ENCODE peak calls at places on chromosomes 1 and 21, in ten cellular contexts. H is aorta; R is HL-60; X is cardiac muscle cell; V is tibial artery; U is GM23248; L is WERI-Rb-1; P is CD8-positive, alpha-beta memory T cell; W is mesendoderm; B is ovary. K is an unnamed sample.

GRCh38 chr1:43835141-43836021 is 98.2 kb upstream of the ARTN start:
- DNase-seq in H (no peak), W (no peak), R (peak), P (no peak), X (peak), B (no peak), U (peak), V (peak), L (no peak), K (no peak)

GRCh38 chr1:33021567-33022431 is 14.9 kb downstream of the AK2 start:
- DNase-seq in R (no peak), V (no peak), U (no peak), H (no peak), P (no peak), L (no peak), B (no peak), W (peak), X (no peak), K (no peak)

GRCh38 chr1:161747789-161748188 is 1.8 kb upstream of the DUSP12 start:
- DNase-seq in W (no peak), H (no peak), P (no peak), B (no peak), X (no peak), U (no peak), R (no peak), L (no peak), V (no peak), K (no peak)

GRCh38 chr1:147475488-147475887 is 65.8 kb upstream of the BCL9 start:
- DNase-seq in L (no peak), H (no peak), X (no peak), R (no peak), B (no peak), W (no peak), V (no peak), U (no peak), P (no peak), K (no peak)

GRCh38 chr1:217135987-217136894 is 413.0 kb upstream of the ESRRG start:
- DNase-seq in P (no peak), L (peak), B (no peak), R (no peak), X (no peak), U (no peak), H (no peak), W (peak), V (no peak), K (no peak)

GRCh38 chr1:173601588-173601987 is 1.3 kb downstream of the SLC9C2 start:
- DNase-seq in R (no peak), H (no peak), W (no peak), L (no peak), V (no peak), P (no peak), B (no peak), U (no peak), X (no peak), K (no peak)

GRCh38 chr1:224411766-224412165 is 22.8 kb downstream of the WDR26 start:
- DNase-seq in V (no peak), X (no peak), W (no peak), R (no peak), H (no peak), U (peak), P (no peak), B (no peak), L (no peak), K (no peak)

GRCh38 chr1:179144621-179145020 is 62.8 kb downstream of the TOR3A start:
- DNase-seq in H (no peak), B (no peak), X (no peak), R (no peak), P (no peak), U (peak), L (no peak), W (no peak), V (no peak), K (no peak)

GRCh38 chr1:182143825-182144661 is 82.5 kb upstream of the ZNF648 start:
- DNase-seq in U (peak), B (peak), L (no peak), V (peak), W (peak), R (peak), P (no peak), X (peak), H (peak), K (no peak)

GRCh38 chr1:55490556-55490955 is 275.4 kb upstream of the USP24 start:
- DNase-seq in W (no peak), P (no peak), R (no peak), U (peak), B (no peak), X (peak), V (no peak), L (no peak), H (no peak), K (no peak)

GRCh38 chr1:153629343-153629665 is 1.1 kb downstream of the S100A1 start:
- DNase-seq in U (no peak), L (no peak), V (peak), B (no peak), W (no peak), X (no peak), P (no peak), H (peak), R (no peak), K (no peak)

GRCh38 chr1:245404527-245404926 is 249.7 kb downstream of the KIF26B start:
- DNase-seq in R (no peak), L (no peak), V (no peak), B (no peak), W (no peak), X (no peak), U (no peak), P (no peak), H (no peak), K (no peak)

GRCh38 chr1:56654126-56654923 is 9.2 kb downstream of the PRKAA2 start:
- DNase-seq in B (no peak), V (no peak), L (no peak), R (no peak), X (no peak), H (no peak), W (no peak), P (no peak), U (no peak), K (no peak)

GRCh38 chr21:27298465-27298864 is 331.6 kb upstream of the ADAMTS5 start:
- DNase-seq in B (peak), V (no peak), P (no peak), X (no peak), U (no peak), L (no peak), W (no peak), R (no peak), H (no peak), K (no peak)

GRCh38 chr1:81023187-81023724 is 777.5 kb upstream of the ADGRL2 start:
- DNase-seq in W (peak), R (no peak), B (no peak), H (no peak), L (no peak), P (no peak), X (no peak), V (no peak), U (no peak), K (no peak)

GRCh38 chr21:40622531-40622930 is 224.4 kb downstream of the DSCAM start:
- DNase-seq in X (no peak), B (no peak), R (no peak), P (no peak), U (no peak), L (no peak), H (no peak), W (no peak), V (no peak), K (no peak)

GRCh38 chr1:2826316-2826715 is 24.8 kb upstream of the TTC34 start:
- DNase-seq in V (no peak), H (no peak), U (no peak), R (no peak), P (no peak), B (no peak), L (no peak), W (no peak), X (no peak), K (no peak)

GRCh38 chr1:55426619-55427018 is 211.5 kb upstream of the USP24 start:
- DNase-seq in P (no peak), X (no peak), B (no peak), U (no peak), R (no peak), L (peak), W (no peak), V (no peak), H (no peak), K (no peak)

GRCh38 chr1:161981126-161981525 is 42.5 kb downstream of the OLFML2B start:
- DNase-seq in B (no peak), L (no peak), V (no peak), P (no peak), H (no peak), R (no peak), W (no peak), U (no peak), X (no peak), K (no peak)

GRCh38 chr1:12113433-12114339 is 50.6 kb downstream of the TNFRSF8 start:
- DNase-seq in B (no peak), L (no peak), X (peak), H (peak), R (peak), W (peak), U (peak), V (no peak), P (no peak), K (no peak)

GRCh38 chr1:13642306-13643004 is 57.5 kb upstream of the PRDM2 start:
- DNase-seq in W (no peak), L (no peak), R (no peak), U (no peak), H (no peak), P (no peak), V (no peak), B (no peak), X (no peak), K (no peak)

GRCh38 chr1:42966688-42967609 is 8.3 kb upstream of the SLC2A1 start:
- DNase-seq in L (no peak), H (no peak), P (no peak), W (peak), U (peak), V (no peak), R (no peak), B (no peak), X (peak), K (no peak)

GRCh38 chr21:35530726-35531125 is 481.6 kb upstream of the RUNX1 start:
- DNase-seq in B (no peak), L (no peak), V (no peak), W (no peak), R (peak), U (no peak), P (no peak), X (no peak), H (no peak), K (no peak)

GRCh38 chr1:50278352-50278878 is 144.8 kb downstream of the DMRTA2 start:
- DNase-seq in L (peak), R (no peak), P (no peak), B (no peak), U (no peak), W (no peak), H (no peak), V (no peak), X (no peak), K (no peak)

GRCh38 chr1:33586111-33586510 is 113.7 kb downstream of the ZSCAN20 start:
- DNase-seq in U (peak), B (no peak), P (no peak), H (no peak), W (no peak), L (no peak), V (no peak), X (no peak), R (no peak), K (no peak)

GRCh38 chr21:16608209-16608830 is 878.5 kb downstream of the USP25 start:
- DNase-seq in W (peak), B (no peak), H (no peak), R (no peak), X (peak), P (no peak), L (no peak), U (no peak), V (no peak), K (no peak)

GRCh38 chr21:45421071-45421845 is 16.3 kb downstream of the COL18A1 start:
- DNase-seq in R (no peak), V (peak), P (no peak), L (no peak), B (peak), H (peak), X (no peak), W (no peak), U (no peak), K (peak)

GRCh38 chr1:1058921-1059493 is 15.1 kb downstream of the RNF223 start:
- DNase-seq in U (peak), H (no peak), R (no peak), W (peak), X (peak), L (peak), B (no peak), V (no peak), P (peak), K (no peak)

GRCh38 chr1:212470059-212470458 is 37.3 kb downstream of the NENF start:
- DNase-seq in R (no peak), V (peak), P (no peak), L (no peak), W (no peak), H (peak), B (peak), X (peak), U (peak), K (no peak)

GRCh38 chr1:48552903-48553626 is 81.1 kb upstream of the SPATA6 start:
- DNase-seq in H (no peak), R (no peak), B (no peak), W (no peak), P (no peak), V (no peak), L (peak), X (no peak), U (no peak), K (no peak)

GRCh38 chr1:94068831-94069648 is 51.9 kb downstream of the ABCA4 start:
- DNase-seq in L (no peak), H (no peak), R (no peak), B (no peak), P (no peak), V (no peak), W (peak), U (no peak), X (peak), K (no peak)

GRCh38 chr1:160045653-160046052 is 13.9 kb upstream of the PIGM start:
- DNase-seq in H (no peak), X (no peak), U (no peak), R (no peak), B (no peak), P (no peak), L (no peak), W (no peak), V (no peak), K (no peak)

GRCh38 chr1:197027359-197027758 is 39.7 kb downstream of the F13B start:
- DNase-seq in W (no peak), H (no peak), L (no peak), R (no peak), X (no peak), V (no peak), B (no peak), P (no peak), U (no peak), K (no peak)

GRCh38 chr1:31689821-31690220 is 14.0 kb downstream of the COL16A1 start:
- DNase-seq in H (no peak), V (no peak), W (no peak), U (peak), P (no peak), X (peak), R (no peak), B (no peak), L (no peak), K (no peak)

DNA sequence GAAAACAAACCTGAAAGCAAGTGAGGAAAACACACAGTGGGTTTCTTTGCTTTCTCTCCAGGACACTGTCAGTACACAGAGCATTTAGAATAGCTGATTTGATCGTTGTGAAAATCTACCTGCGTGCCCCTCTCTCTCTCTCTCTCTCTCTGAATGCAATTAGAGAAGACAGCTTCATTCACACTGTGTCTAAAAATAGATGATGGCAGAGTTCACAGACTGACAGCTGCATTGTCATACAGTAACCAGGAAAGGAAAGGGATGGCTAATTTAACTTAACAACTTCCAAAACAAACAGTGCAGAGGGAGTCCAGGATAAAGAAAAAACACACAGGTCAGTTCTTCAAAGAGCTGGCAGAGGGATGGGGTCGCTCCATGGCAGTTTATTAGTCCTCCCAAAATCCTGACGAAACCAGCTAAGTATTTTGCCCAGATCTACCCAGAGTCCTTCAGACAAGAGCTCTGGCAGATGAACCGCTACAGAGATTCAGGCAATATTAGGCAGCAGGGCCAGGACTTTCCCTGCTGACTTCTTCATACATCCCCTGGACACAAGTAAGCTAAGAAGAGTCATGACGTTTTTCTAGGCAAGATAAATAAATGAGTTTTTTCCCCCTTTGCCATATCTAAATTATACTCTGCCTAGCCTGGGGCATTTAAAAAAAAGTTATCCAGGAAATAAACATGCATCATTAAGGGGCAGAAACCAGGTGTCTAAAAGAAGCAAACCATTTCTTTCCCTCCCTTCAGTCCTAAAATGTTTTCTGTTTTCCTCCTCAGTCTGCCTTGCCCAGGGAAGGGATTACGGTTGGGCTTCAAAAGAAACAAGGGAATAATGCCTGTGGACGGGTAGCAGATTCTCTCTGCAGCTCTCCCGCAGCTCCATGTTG is 58.8 kb downstream of the WLS start:
- DNase-seq in P (no peak), W (no peak), L (no peak), U (peak), H (no peak), V (no peak), X (peak), R (no peak), B (no peak), K (no peak)
- H3K27ac ChIP-seq in P (no peak), W (no peak), L (no peak), U (peak), H (peak), V (peak), X (peak), R (no peak), B (peak), K (no peak)

GRCh38 chr1:6614019-6614952 is 755 bp downstream of the PHF13 start:
- DNase-seq in R (no peak), V (peak), L (peak), W (peak), H (peak), B (peak), U (peak), X (peak), P (peak), K (peak)

GRCh38 chr1:6619045-6619444 is 5.5 kb downstream of the PHF13 start:
- DNase-seq in U (no peak), H (no peak), P (no peak), B (no peak), V (no peak), X (no peak), L (no peak), W (no peak), R (no peak), K (no peak)

GRCh38 chr1:6612641-6613360 is 730 bp upstream of the PHF13 start:
- DNase-seq in W (peak), B (peak), R (peak), L (no peak), H (peak), X (peak), V (peak), U (peak), P (no peak), K (no peak)

GRCh38 chr1:6613361-6614018 is at the start of gene PHF13:
- DNase-seq in P (peak), U (peak), B (peak), W (peak), V (peak), L (peak), X (peak), H (peak), R (peak), K (peak)

DNA sequence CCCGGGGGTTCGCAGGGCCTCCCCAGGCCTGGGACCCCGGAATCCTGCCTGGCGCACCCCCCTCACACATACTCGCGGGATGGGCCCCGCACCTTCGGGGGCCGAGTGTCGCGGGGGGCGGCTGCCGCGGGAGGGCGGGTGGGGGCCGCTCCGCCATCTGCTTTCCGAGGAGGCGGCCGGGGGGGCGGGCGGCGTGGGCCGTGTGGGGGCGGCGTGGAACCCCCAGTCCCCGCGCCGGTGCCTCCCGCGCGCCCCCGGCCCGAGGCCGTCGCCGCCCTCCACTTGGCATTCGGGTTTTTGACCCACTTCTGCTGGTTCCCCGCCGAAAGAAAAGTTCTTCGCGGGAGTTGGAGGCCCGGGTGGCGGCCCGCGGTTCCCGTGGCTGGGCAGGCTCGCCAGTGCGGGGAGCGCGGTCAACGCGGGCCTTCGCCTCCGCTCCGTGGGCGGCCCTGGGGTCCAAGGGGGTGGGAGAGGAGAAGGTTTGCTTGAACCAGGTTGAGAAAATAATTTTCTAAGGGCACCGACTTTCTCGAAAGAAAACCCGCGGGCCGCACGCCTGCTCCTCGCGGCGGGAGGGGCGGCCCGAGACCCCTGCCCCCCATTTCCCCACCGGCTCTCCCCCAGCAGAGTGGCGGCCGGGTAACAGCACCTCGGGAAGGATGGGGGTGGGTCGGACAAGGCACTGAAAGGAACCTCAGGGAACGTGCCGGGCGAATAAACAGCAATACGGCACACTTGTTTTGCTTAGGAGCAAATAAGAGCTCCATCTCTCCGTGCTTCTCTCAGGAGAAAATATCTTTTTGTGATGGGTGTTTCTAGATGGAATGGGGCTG is 1.6 kb downstream of the PHF13 start:
- DNase-seq in H (no peak), V (no peak), L (no peak), P (peak), U (peak), W (peak), X (no peak), R (no peak), B (peak), K (no peak)
- H3K27ac ChIP-seq in H (no peak), V (peak), L (peak), P (peak), U (peak), W (no peak), X (peak), R (no peak), B (peak), K (peak)

GRCh38 chr21:43772368-43772870 is 3.7 kb downstream of the CSTB start:
- DNase-seq in B (no peak), H (no peak), X (no peak), L (no peak), R (no peak), U (no peak), W (no peak), P (no peak), V (no peak), K (no peak)

GRCh38 chr21:43771698-43772367 is 4.3 kb downstream of the CSTB start:
- DNase-seq in V (no peak), L (no peak), X (no peak), H (no peak), W (no peak), U (no peak), R (no peak), B (no peak), P (no peak), K (no peak)

GRCh38 chr21:43775795-43776430 is at the start of gene CSTB:
- DNase-seq in U (peak), L (peak), P (peak), B (peak), R (peak), H (peak), V (peak), X (peak), W (peak), K (peak)

GRCh38 chr21:43775190-43775589 is 918 bp downstream of the CSTB start:
- DNase-seq in L (no peak), V (no peak), X (no peak), U (no peak), W (no peak), H (no peak), R (no peak), P (no peak), B (no peak), K (no peak)

GRCh38 chr21:43774163-43774562 is 1.9 kb downstream of the CSTB start:
- DNase-seq in R (no peak), H (no peak), W (no peak), B (no peak), L (no peak), V (no peak), P (no peak), X (no peak), U (no peak), K (no peak)
- H3K27ac ChIP-seq in R (no peak), H (no peak), W (no peak), B (no peak), L (no peak), V (no peak), P (no peak), X (no peak), U (no peak), K (no peak)

GRCh38 chr1:189696297-189696696 is 781.4 kb downstream of the BRINP3 start:
- DNase-seq in B (no peak), H (peak), L (no peak), P (no peak), U (no peak), V (no peak), W (no peak), R (no peak), X (no peak), K (no peak)
- H3K27ac ChIP-seq in B (no peak), H (no peak), L (no peak), P (no peak), U (no peak), V (no peak), W (no peak), R (no peak), X (no peak), K (no peak)

K was measured in CD4-positive, alpha-beta memory T cell.